ENCODE peak calls at places on chromosomes 16 and 17, in seven cellular contexts. Q, H, T, A, B, M and I are unnamed samples.
A peak's percentile ranks its signal among the peaks of the same experiment; 100 is the strongest.

GRCh38 chr17:62714016-62714777 is 86.7 kb downstream of the MRC2 start:
- DNase-seq in A (peak; percentile 34), B (no peak), T (no peak), H (no peak), M (no peak), Q (no peak), I (no peak)

GRCh38 chr16:67459066-67459857 is 21.7 kb downstream of the ATP6V0D1 start:
- DNase-seq in H (no peak), Q (no peak), B (no peak), A (no peak), M (peak; percentile 27), T (no peak), I (no peak)

GRCh38 chr17:43992641-43993040 is 11.8 kb upstream of the NAGS start:
- DNase-seq in Q (no peak), B (no peak), H (no peak), M (no peak), A (no peak), T (no peak), I (no peak)

GRCh38 chr17:81364278-81365147 is 30.7 kb upstream of the BAHCC1 start:
- DNase-seq in T (no peak), A (no peak), B (no peak), M (no peak), H (no peak), Q (no peak), I (no peak)

GRCh38 chr16:9449597-9449996 is 358.2 kb downstream of the HAPSTR1 start:
- DNase-seq in B (no peak), H (no peak), M (no peak), A (no peak), Q (no peak), T (no peak), I (no peak)

GRCh38 chr16:11705311-11705710 is 37.1 kb downstream of the SNN start:
- DNase-seq in H (no peak), B (no peak), T (no peak), M (no peak), A (no peak), Q (no peak), I (no peak)

GRCh38 chr16:30030841-30031413 is at the start of gene TLCD3B:
- DNase-seq in H (no peak), M (no peak), T (no peak), Q (no peak), A (no peak), B (no peak), I (no peak)

GRCh38 chr16:75083826-75084225 is 32.8 kb downstream of the LDHD start:
- DNase-seq in T (no peak), B (no peak), M (no peak), H (no peak), A (no peak), Q (no peak), I (no peak)

GRCh38 chr16:57620316-57621231 is 7.9 kb upstream of the ADGRG1 start:
- DNase-seq in Q (no peak), T (peak; percentile 85), A (no peak), B (no peak), M (no peak), H (no peak), I (no peak)

GRCh38 chr17:31857920-31858646 is 961 bp downstream of the COPRS start:
- DNase-seq in A (peak; percentile 20), T (no peak), B (no peak), Q (no peak), M (no peak), H (no peak), I (no peak)